ENCODE peak calls at places on chromosome 19, in four cellular contexts. Z is endothelial cell of umbilical vein, P is breast epithelium, S is lower lobe of right lung. D is an unnamed sample.

GRCh38 chr19:20367811-20368294 is 197.7 kb downstream of the ZNF737 start:
- DNase-seq in Z (no peak), P (no peak), S (no peak), D (no peak)

GRCh38 chr19:409515-410242 is 732 bp upstream of the C2CD4C start:
- DNase-seq in Z (no peak), P (peak; percentile 43), S (no peak), D (no peak)

GRCh38 chr19:14116918-14117578 is 514 bp downstream of the PRKACA start:
- DNase-seq in Z (no peak), P (no peak), S (peak; percentile 60), D (peak; percentile 42)

GRCh38 chr19:19866599-19867248 is 1.0 kb downstream of the ZNF253 start:
- DNase-seq in Z (peak; percentile 12), P (no peak), S (no peak), D (no peak)

GRCh38 chr19:44003461-44004134 is 841 bp downstream of the ZNF230 start:
- DNase-seq in Z (peak; percentile 6), P (no peak), S (peak; percentile 45), D (no peak)

GRCh38 chr19:11418166-11418517 is 972 bp downstream of the RGL3 start:
- DNase-seq in Z (no peak), P (no peak), S (no peak), D (no peak)

GRCh38 chr19:50906217-50906616 is 5.0 kb downstream of the KLK4 start:
- DNase-seq in Z (no peak), P (no peak), S (no peak), D (no peak)

GRCh38 chr19:46697142-46697960 is 19.6 kb downstream of the PRKD2 start:
- DNase-seq in Z (peak; percentile 76), P (no peak), S (peak; percentile 96), D (peak; percentile 89)

GRCh38 chr19:30046522-30046921 is 104.5 kb downstream of the URI1 start:
- DNase-seq in Z (no peak), P (no peak), S (no peak), D (no peak)

GRCh38 chr19:31118926-31119325 is 230.3 kb downstream of the TSHZ3 start:
- DNase-seq in Z (no peak), P (no peak), S (no peak), D (no peak)

GRCh38 chr19:32901504-32902161 is 32.1 kb upstream of the SLC7A9 start:
- DNase-seq in Z (no peak), P (no peak), S (no peak), D (no peak)

GRCh38 chr19:2648528-2648937 is 54.0 kb downstream of the GNG7 start:
- DNase-seq in Z (peak; percentile 72), P (peak; percentile 81), S (peak; percentile 81), D (peak; percentile 69)

GRCh38 chr19:38737921-38738731 is 6.1 kb downstream of the CAPN12 start:
- DNase-seq in Z (no peak), P (no peak), S (peak; percentile 35), D (no peak)

GRCh38 chr19:13887529-13887928 is 10.6 kb downstream of the NANOS3 start:
- DNase-seq in Z (no peak), P (no peak), S (no peak), D (no peak)

GRCh38 chr19:2811221-2811722 is 8.4 kb upstream of the ZNF554 start:
- DNase-seq in Z (no peak), P (no peak), S (no peak), D (no peak)

GRCh38 chr19:15251010-15251748 is 18.9 kb upstream of the EPHX3 start:
- DNase-seq in Z (peak; percentile 66), P (no peak), S (no peak), D (no peak)

GRCh38 chr19:7519411-7520130 is 2.9 kb upstream of the MCOLN1 start:
- DNase-seq in Z (no peak), P (no peak), S (no peak), D (no peak)

GRCh38 chr19:53942001-53942786 is 20.5 kb upstream of the CACNG8 start:
- DNase-seq in Z (peak; percentile 10), P (no peak), S (no peak), D (no peak)

GRCh38 chr19:39166571-39167391 is 30.0 kb upstream of the NCCRP1 start:
- DNase-seq in Z (no peak), P (peak; percentile 96), S (peak; percentile 90), D (peak; percentile 73)

GRCh38 chr19:38394488-38394887 is 6.0 kb downstream of the SPRED3 start:
- DNase-seq in Z (peak; percentile 13), P (no peak), S (no peak), D (no peak)

GRCh38 chr19:45091031-45091918 is 1.7 kb upstream of the PPP1R37 start:
- DNase-seq in Z (peak; percentile 99), P (peak; percentile 99), S (peak; percentile 99), D (peak; percentile 98)

GRCh38 chr19:19606021-19606420 is 12.5 kb downstream of the PBX4 start:
- DNase-seq in Z (no peak), P (no peak), S (no peak), D (no peak)

GRCh38 chr19:28567834-28568233 is 645.1 kb downstream of the UQCRFS1 start:
- DNase-seq in Z (no peak), P (no peak), S (no peak), D (no peak)

GRCh38 chr19:15479391-15480345 is at the start of gene PGLYRP2:
- DNase-seq in Z (no peak), P (peak; percentile 74), S (peak; percentile 71), D (no peak)

DNA sequence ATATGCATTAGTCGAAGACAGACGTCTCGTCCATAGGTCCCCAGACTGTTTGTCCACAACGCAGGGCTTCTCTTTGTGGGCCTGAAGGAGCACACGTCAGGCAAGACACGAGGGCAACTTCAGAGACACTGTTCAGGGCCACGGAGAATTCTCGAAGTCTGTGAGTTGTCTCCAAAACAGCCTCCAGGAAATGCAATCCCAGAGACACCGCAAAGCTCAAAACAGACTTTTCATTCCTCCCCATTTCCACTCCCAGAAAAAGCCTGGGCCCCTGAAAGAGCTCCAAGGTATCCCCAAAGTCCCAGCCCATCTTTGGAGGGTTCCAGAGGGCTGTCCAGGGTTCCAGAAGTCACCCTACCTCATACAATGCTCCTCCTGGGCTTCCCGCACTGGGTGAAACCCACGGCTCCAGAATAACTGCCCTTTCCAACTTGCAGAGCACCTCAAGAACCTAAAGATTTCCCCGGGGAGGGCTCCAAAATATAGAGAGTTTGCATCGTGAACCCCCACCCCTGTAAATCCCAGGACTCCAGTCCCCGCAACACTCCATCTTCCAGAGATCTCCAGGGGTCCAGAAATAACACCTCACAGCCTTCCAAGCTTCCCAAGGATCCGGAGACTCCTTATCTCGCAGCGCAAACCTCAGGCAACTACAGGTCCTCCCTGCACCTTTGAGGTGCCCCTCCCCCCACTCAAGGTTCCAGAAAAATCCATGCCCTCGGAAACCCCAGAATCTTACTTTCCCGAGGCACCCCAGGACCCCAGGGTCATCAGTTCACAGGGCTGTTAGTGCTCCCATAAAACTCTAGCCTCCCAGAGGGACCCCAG is 690 bp upstream of the FTL start:
- DNase-seq in Z (no peak), P (no peak), S (peak; percentile 56), D (peak; percentile 30)
- H3K4me1 ChIP-seq in Z (peaks cover 25% of the 10 kb centered on the region), P (peaks cover 14% of the 10 kb centered on the region), S (peaks cover 54% of the 10 kb centered on the region), D (peaks cover 69% of the 10 kb centered on the region)

GRCh38 chr19:8611391-8611883 is 922 bp upstream of the ADAMTS10 start:
- DNase-seq in Z (no peak), P (no peak), S (no peak), D (no peak)
- H3K27ac ChIP-seq in Z (no peak overlapping the region), P (peak overlapping the region; percentile 21), S (peak overlapping the region; percentile 18), D (peak overlapping the region; percentile 65)

GRCh38 chr19:5691930-5692784 is 2.1 kb downstream of the RPL36 start:
- DNase-seq in Z (no peak), P (no peak), S (peak; percentile 46), D (no peak)
- H3K4me3 ChIP-seq in Z (peak overlapping the region; percentile 31), P (peak overlapping the region; percentile 99), S (peak overlapping the region; percentile 97), D (peak overlapping the region; percentile 96)

GRCh38 chr19:10403137-10404021 is at the start of gene CDC37:
- DNase-seq in Z (peak; percentile 98), P (peak; percentile 97), S (peak; percentile 97), D (peak; percentile 97)
- H3K4me1 ChIP-seq in Z (peaks cover 15% of the 10 kb centered on the region), P (peaks cover 16% of the 10 kb centered on the region), S (peaks cover 69% of the 10 kb centered on the region), D (peaks cover 81% of the 10 kb centered on the region)

GRCh38 chr19:48752511-48753365 is at the start of gene FUT1:
- DNase-seq in Z (no peak), P (peak; percentile 87), S (peak; percentile 83), D (peak; percentile 72)
- H3K27ac ChIP-seq in Z (peak within 1 kb of the TSS; percentile 5), P (peak within 1 kb of the TSS; percentile 56), S (peak within 1 kb of the TSS; percentile 75), D (peak within 1 kb of the TSS; percentile 86)

GRCh38 chr19:36377541-36378178 is 1.3 kb downstream of the ZFP14 start:
- DNase-seq in Z (no peak), P (no peak), S (no peak), D (no peak)
- H3K4me3 ChIP-seq in Z (peak overlapping the region; percentile 78), P (peak overlapping the region; percentile 89), S (peak overlapping the region; percentile 93), D (peak overlapping the region; percentile 78)

GRCh38 chr19:18104793-18105131 is 7.2 kb downstream of the MAST3 start:
- DNase-seq in Z (no peak), P (no peak), S (no peak), D (no peak)
- H3K4me1 ChIP-seq in Z (no peaks in the 10 kb centered on the region), P (no peaks in the 10 kb centered on the region), S (peaks cover 32% of the 10 kb centered on the region), D (peaks cover 14% of the 10 kb centered on the region)